ENCODE peak calls at places on chromosomes 16 and 17, in four cellular contexts. One of them, this sample, is unnamed.

GRCh38 chr17:28204751-28205150 is 114.2 kb upstream of the TMEM97 start:
- DNase-seq in H9: no peak
- DNase-seq in spleen: no peak
- DNase-seq in BE2C: no peak
- DNase-seq in this sample: no peak

GRCh38 chr16:5678371-5678770 is 580.8 kb upstream of the EEF2KMT start:
- DNase-seq in H9: peak
- DNase-seq in spleen: no peak
- DNase-seq in BE2C: no peak
- DNase-seq in this sample: no peak

GRCh38 chr16:52603015-52603414 is 56.1 kb upstream of the TOX3 start:
- DNase-seq in H9: no peak
- DNase-seq in spleen: no peak
- DNase-seq in BE2C: peak
- DNase-seq in this sample: no peak

GRCh38 chr16:17258077-17258599 is 212.6 kb downstream of the XYLT1 start:
- DNase-seq in H9: no peak
- DNase-seq in spleen: no peak
- DNase-seq in BE2C: no peak
- DNase-seq in this sample: no peak

GRCh38 chr16:89636663-89637062 is 20.8 kb downstream of the CHMP1A start:
- DNase-seq in H9: no peak
- DNase-seq in spleen: no peak
- DNase-seq in BE2C: no peak
- DNase-seq in this sample: no peak

GRCh38 chr16:31402687-31403086 is 9.6 kb downstream of the ITGAD start:
- DNase-seq in H9: no peak
- DNase-seq in spleen: no peak
- DNase-seq in BE2C: no peak
- DNase-seq in this sample: no peak

GRCh38 chr17:77657821-77658220 is 300.7 kb upstream of the TNRC6C start:
- DNase-seq in H9: no peak
- DNase-seq in spleen: no peak
- DNase-seq in BE2C: no peak
- DNase-seq in this sample: no peak

GRCh38 chr16:82004651-82005490 is 6.4 kb downstream of the SDR42E1 start:
- DNase-seq in H9: no peak
- DNase-seq in spleen: no peak
- DNase-seq in BE2C: no peak
- DNase-seq in this sample: no peak

GRCh38 chr16:11370084-11370931 is 25.0 kb downstream of the RMI2 start:
- DNase-seq in H9: no peak
- DNase-seq in spleen: peak
- DNase-seq in BE2C: no peak
- DNase-seq in this sample: no peak

GRCh38 chr16:80006175-80006895 is 405.8 kb upstream of the MAF start:
- DNase-seq in H9: no peak
- DNase-seq in spleen: no peak
- DNase-seq in BE2C: no peak
- DNase-seq in this sample: no peak

This sample was measured in cortex of kidney.